ENCODE peak calls at places on chromosomes 4 and X, in eight cellular contexts. M is heart right ventricle, Q is adrenal gland, S is prostate gland, X is left lung, K is PC-3, N is body of pancreas, Z is ascending aorta. Y is an unnamed sample. For H3K9me3, the result is how much of the 10 kb centered on the place peaks cover.

GRCh38 chr4:6617246-6617645 is 23.2 kb upstream of the MRFAP1 start:
- DNase-seq in M (no peak), Q (no peak), S (no peak), X (no peak), K (no peak), N (no peak), Z (no peak), Y (no peak)

GRCh38 chr4:105197777-105198176 is 51.1 kb downstream of the TET2 start:
- DNase-seq in M (no peak), Q (no peak), S (no peak), X (no peak), K (peak), N (no peak), Z (no peak), Y (no peak)

GRCh38 chr4:77169496-77169895 is 12.5 kb downstream of the CCNG2 start:
- DNase-seq in M (no peak), Q (no peak), S (no peak), X (no peak), K (no peak), N (no peak), Z (no peak), Y (no peak)

GRCh38 chrX:20066968-20067708 is 49.6 kb downstream of the MAP7D2 start:
- DNase-seq in M (no peak), Q (no peak), S (peak), X (no peak), K (peak), N (peak), Z (no peak), Y (no peak)

GRCh38 chrX:101759000-101759399 is 99.3 kb upstream of the ARMCX2 start:
- DNase-seq in M (peak), Q (peak), S (peak), X (no peak), K (peak), N (peak), Z (no peak), Y (no peak)

GRCh38 chr4:76546282-76547166 is 111.5 kb downstream of the SHROOM3 start:
- DNase-seq in M (no peak), Q (peak), S (peak), X (no peak), K (peak), N (peak), Z (no peak), Y (no peak)

GRCh38 chrX:132740316-132741123 is 217.9 kb downstream of the HS6ST2 start:
- DNase-seq in M (no peak), Q (no peak), S (no peak), X (no peak), K (peak), N (no peak), Z (no peak), Y (no peak)

GRCh38 chr4:16875487-16875886 is 23.0 kb downstream of the LDB2 start:
- DNase-seq in M (no peak), Q (no peak), S (no peak), X (no peak), K (no peak), N (no peak), Z (no peak), Y (no peak)

GRCh38 chrX:15714529-15714928 is 23.5 kb upstream of the CA5B start:
- DNase-seq in M (peak), Q (no peak), S (peak), X (no peak), K (peak), N (peak), Z (no peak), Y (no peak)

GRCh38 chr4:155673453-155673979 is 6.9 kb downstream of the GUCY1A1 start:
- DNase-seq in M (no peak), Q (no peak), S (no peak), X (no peak), K (no peak), N (no peak), Z (no peak), Y (no peak)

DNA sequence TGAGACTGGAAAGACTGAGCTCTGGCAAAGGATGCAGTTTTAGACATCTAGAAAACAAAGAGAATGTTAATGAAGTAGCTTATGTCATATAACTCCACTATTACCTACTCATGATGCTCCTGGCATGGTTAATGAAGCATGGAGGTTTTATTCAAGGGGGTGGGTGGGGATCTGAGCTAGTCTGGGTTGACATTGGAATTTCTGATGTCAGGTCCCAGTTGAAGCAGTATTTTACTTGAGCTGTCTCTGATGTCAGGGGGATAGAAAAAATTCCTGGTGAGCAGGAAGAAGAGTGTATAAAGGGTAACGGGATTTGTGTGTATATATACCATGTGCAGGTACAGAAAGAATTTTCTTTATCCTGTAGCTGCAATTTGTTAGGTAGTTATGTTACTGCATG is 102.0 kb downstream of the ELOVL6 start:
- DNase-seq in M (no peak), Q (no peak), S (no peak), X (no peak), K (no peak), N (no peak), Z (no peak), Y (no peak)
- H3K4me3 ChIP-seq in M (no peak), Q (no peak), S (no peak), X (no peak), K (no peak), N (no peak), Z (no peak), Y (no peak)

DNA sequence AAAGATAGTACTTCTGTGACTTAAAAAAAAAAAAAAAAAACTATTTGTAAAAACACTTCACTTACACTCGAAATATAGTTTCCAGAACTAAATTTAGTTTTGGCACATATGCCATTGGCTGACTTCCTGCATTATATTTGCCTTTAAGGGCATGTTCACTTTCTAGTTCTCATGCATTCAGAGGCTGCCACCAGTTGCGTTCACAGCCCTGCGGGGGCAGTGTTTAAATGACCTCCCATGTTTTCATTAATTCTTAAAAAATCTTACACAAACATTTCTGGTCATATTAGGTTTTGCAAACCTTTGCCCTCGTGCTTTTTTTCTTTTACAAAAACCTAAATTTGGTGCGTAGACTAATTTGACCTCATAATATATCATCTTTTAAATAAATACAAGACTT is 12.5 kb upstream of the ARHGAP6 start:
- DNase-seq in M (no peak), Q (no peak), S (no peak), X (no peak), K (peak), N (no peak), Z (no peak), Y (no peak)
- TF ChIP-seq CTCF in M (no peak), Q (no peak), S (no peak), X (no peak), K (peak), N (no peak), Z (peak), Y (no peak)

GRCh38 chrX:45363596-45363995 is 162.9 kb upstream of the DIPK2B start:
- DNase-seq in M (no peak), Q (no peak), S (no peak), X (no peak), K (no peak), N (no peak), Z (no peak), Y (no peak)

GRCh38 chrX:45372151-45372550 is 171.5 kb upstream of the DIPK2B start:
- DNase-seq in M (no peak), Q (no peak), S (no peak), X (no peak), K (no peak), N (no peak), Z (no peak), Y (no peak)

DNA sequence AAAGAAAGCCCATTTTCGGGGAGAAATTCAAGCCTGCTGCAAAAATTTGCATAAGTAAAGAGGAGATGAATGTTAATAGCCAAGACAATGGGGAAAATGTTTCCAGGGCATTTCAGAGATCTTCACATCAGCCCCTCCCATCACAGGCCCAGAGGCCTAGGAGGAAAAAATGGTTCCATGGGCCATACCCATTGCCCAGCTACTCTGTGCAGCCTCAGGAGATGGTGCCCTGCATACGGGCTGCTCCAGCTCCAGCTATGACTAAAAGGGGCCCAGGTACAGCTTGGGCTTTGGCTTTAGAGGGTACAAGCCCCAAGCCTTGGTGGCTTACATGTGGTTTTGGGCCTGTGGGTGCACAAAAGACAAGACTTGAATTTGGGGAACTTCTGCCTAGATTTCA is 168.0 kb upstream of the DIPK2B start:
- DNase-seq in M (no peak), Q (no peak), S (no peak), X (no peak), K (no peak), N (no peak), Z (no peak), Y (no peak)
- H3K9me3 ChIP-seq in M (under half), Q (under half), S (under half), X (under half), K (under half), N (under half), Z (under half), Y (under half)

GRCh38 chrX:18887177-18887820 is 96.6 kb downstream of the PHKA2 start:
- DNase-seq in M (peak), Q (no peak), S (peak), X (no peak), K (no peak), N (no peak), Z (no peak), Y (no peak)
- H3K4me3 ChIP-seq in M (no peak), Q (no peak), S (no peak), X (peak), K (peak), N (no peak), Z (peak), Y (peak)

GRCh38 chrX:39442332-39442731 is 641.1 kb downstream of the MID1IP1 start:
- DNase-seq in M (no peak), Q (no peak), S (no peak), X (no peak), K (no peak), N (no peak), Z (no peak), Y (no peak)

GRCh38 chrX:39439910-39440733 is 638.9 kb downstream of the MID1IP1 start:
- DNase-seq in M (no peak), Q (no peak), S (no peak), X (no peak), K (no peak), N (no peak), Z (no peak), Y (no peak)

GRCh38 chrX:39440734-39441305 is 639.6 kb downstream of the MID1IP1 start:
- DNase-seq in M (no peak), Q (no peak), S (no peak), X (no peak), K (no peak), N (no peak), Z (no peak), Y (no peak)

GRCh38 chrX:39437670-39438441 is 636.6 kb downstream of the MID1IP1 start:
- DNase-seq in M (no peak), Q (no peak), S (no peak), X (no peak), K (no peak), N (no peak), Z (no peak), Y (no peak)

GRCh38 chrX:39438603-39439602 is 637.6 kb downstream of the MID1IP1 start:
- DNase-seq in M (no peak), Q (no peak), S (no peak), X (no peak), K (no peak), N (no peak), Z (no peak), Y (no peak)
- TF ChIP-seq CTCF in M (peak), Q (no peak), S (no peak), X (no peak), K (no peak), N (no peak), Z (no peak), Y (no peak)

DNA sequence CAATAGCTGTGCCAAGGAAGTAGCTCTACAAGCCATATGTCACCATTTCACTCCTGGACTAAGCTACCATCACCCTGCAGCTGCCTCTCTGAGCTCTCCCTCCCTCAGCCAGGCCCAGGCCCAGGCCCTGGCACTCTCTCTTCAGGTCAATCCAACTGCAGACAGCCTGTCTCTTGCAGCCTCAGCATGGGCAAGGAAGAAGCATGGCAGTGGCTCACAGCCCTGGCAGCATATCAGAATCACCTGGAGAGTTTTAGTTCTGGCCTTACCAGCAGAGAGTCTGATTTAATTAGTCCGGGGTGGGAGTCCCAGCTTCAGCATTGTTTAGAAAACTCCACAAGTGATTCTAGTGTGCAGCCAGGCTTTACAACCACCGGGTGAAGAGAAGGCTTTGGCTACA is 31.5 kb downstream of the NALF2 start:
- DNase-seq in M (no peak), Q (no peak), S (no peak), X (no peak), K (no peak), N (no peak), Z (no peak), Y (no peak)
- H3K9me3 ChIP-seq in M (under half), Q (under half), S (under half), X (under half), K (under half), N (under half), Z (under half), Y (under half)

GRCh38 chrX:41184312-41184711 is 99.1 kb downstream of the USP9X start:
- DNase-seq in M (no peak), Q (no peak), S (no peak), X (no peak), K (no peak), N (no peak), Z (no peak), Y (no peak)
- H3K4me3 ChIP-seq in M (no peak), Q (no peak), S (no peak), X (no peak), K (no peak), N (no peak), Z (no peak), Y (no peak)

GRCh38 chr4:28225005-28225404 is 1364.4 kb downstream of the STIM2 start:
- DNase-seq in M (no peak), Q (no peak), S (no peak), X (no peak), K (peak), N (peak), Z (no peak), Y (no peak)
- TF ChIP-seq CTCF in M (no peak), Q (no peak), S (no peak), X (no peak), K (peak), N (no peak), Z (no peak), Y (no peak)

Y was measured in esophagus squamous epithelium.